ENCODE peak calls at places on chromosomes 12 and 14, in seven cellular contexts. U is upper lobe of left lung, S is suprapubic skin, R is cardiac fibroblast, I is ovary, K is AG09309, Y is IMR-90. H is an unnamed sample.

GRCh38 chr14:63632932-63633514 is 8.6 kb downstream of the WDR89 start:
- DNase-seq in Y (peak; percentile 44), U (no peak), I (no peak), R (peak; percentile 57), K (no peak), S (no peak), H (peak; percentile 45)

GRCh38 chr12:57750561-57751431 is 1.3 kb downstream of the CDK4 start:
- DNase-seq in S (no peak), U (no peak), Y (peak; percentile 12), R (no peak), K (no peak), I (no peak), H (no peak)

GRCh38 chr12:54634795-54635194 is at the start of gene LACRT:
- DNase-seq in R (no peak), Y (no peak), K (no peak), S (peak; percentile 8), U (no peak), I (no peak), H (no peak)

GRCh38 chr12:110965574-110965973 is 45.2 kb upstream of the MYL2 start:
- DNase-seq in K (no peak), I (no peak), Y (no peak), U (no peak), R (no peak), S (no peak), H (no peak)

GRCh38 chr14:90274019-90274418 is 17.7 kb downstream of the PSMC1 start:
- DNase-seq in K (no peak), Y (no peak), S (no peak), U (no peak), I (no peak), R (no peak), H (no peak)

GRCh38 chr12:70249903-70250302 is 6.7 kb downstream of the CNOT2 start:
- DNase-seq in Y (peak; percentile 55), K (no peak), I (no peak), U (no peak), S (no peak), R (no peak), H (no peak)

GRCh38 chr14:22600027-22600426 is 1.9 kb downstream of the ABHD4 start:
- DNase-seq in I (no peak), U (no peak), S (no peak), Y (no peak), R (no peak), K (no peak), H (no peak)

GRCh38 chr14:101444116-101444515 is 117.2 kb upstream of the DIO3 start:
- DNase-seq in S (no peak), K (peak; percentile 52), R (no peak), Y (peak; percentile 65), U (no peak), I (no peak), H (peak; percentile 11)

GRCh38 chr14:68936980-68937379 is 42.1 kb downstream of the ACTN1 start:
- DNase-seq in K (no peak), Y (no peak), R (no peak), U (no peak), I (no peak), S (no peak), H (no peak)

GRCh38 chr14:55814873-55815272 is 234.9 kb downstream of the KTN1 start:
- DNase-seq in Y (peak; percentile 42), K (no peak), U (no peak), I (no peak), R (peak; percentile 46), S (no peak), H (peak; percentile 33)

GRCh38 chr12:2877959-2878732 is 1.1 kb downstream of the RHNO1 start:
- DNase-seq in U (no peak), S (no peak), I (no peak), K (no peak), R (peak; percentile 35), Y (peak; percentile 53), H (peak; percentile 86)

GRCh38 chr12:66859751-66860440 is 181.0 kb upstream of the GRIP1 start:
- DNase-seq in S (no peak), U (no peak), R (no peak), Y (no peak), K (no peak), I (no peak), H (no peak)

GRCh38 chr12:93323625-93324165 is 54.0 kb upstream of the NUDT4 start:
- DNase-seq in K (no peak), I (no peak), S (no peak), U (no peak), R (peak; percentile 23), Y (peak; percentile 44), H (no peak)

GRCh38 chr14:27411021-27411420 is 813.2 kb upstream of the NOVA1 start:
- DNase-seq in Y (no peak), I (no peak), U (no peak), R (no peak), K (no peak), S (no peak), H (no peak)

GRCh38 chr12:87953257-87953860 is 75.8 kb downstream of the C12orf50 start:
- DNase-seq in S (no peak), I (no peak), U (no peak), R (peak; percentile 66), K (peak; percentile 13), Y (peak; percentile 71), H (peak; percentile 37)

GRCh38 chr12:77402726-77403125 is 337.4 kb upstream of the E2F7 start:
- DNase-seq in I (no peak), R (no peak), U (no peak), K (peak; percentile 33), S (no peak), Y (peak; percentile 3), H (no peak)

GRCh38 chr12:52428121-52428520 is 6.0 kb downstream of the KRT75 start:
- DNase-seq in I (no peak), S (no peak), K (no peak), Y (no peak), U (no peak), R (no peak), H (no peak)

GRCh38 chr12:3085341-3086125 is 8.4 kb downstream of the TSPAN9 start:
- DNase-seq in S (no peak), R (no peak), I (no peak), U (no peak), Y (no peak), K (no peak), H (no peak)

GRCh38 chr12:22978962-22979361 is 354.0 kb downstream of the ETNK1 start:
- DNase-seq in S (no peak), I (no peak), R (peak; percentile 96), U (no peak), K (peak; percentile 94), Y (peak; percentile 95), H (peak; percentile 88)

GRCh38 chr12:12376636-12377448 is 20.0 kb downstream of the BORCS5 start:
- DNase-seq in I (no peak), S (no peak), R (peak; percentile 88), Y (peak; percentile 86), K (peak; percentile 55), U (peak; percentile 31), H (peak; percentile 86)

GRCh38 chr12:89020689-89021088 is 331.6 kb downstream of the DUSP6 start:
- DNase-seq in I (no peak), S (no peak), K (no peak), U (no peak), R (no peak), Y (no peak), H (no peak)

GRCh38 chr12:89020121-89020480 is 332.2 kb downstream of the DUSP6 start:
- DNase-seq in R (no peak), Y (no peak), U (no peak), S (no peak), I (no peak), K (no peak), H (no peak)

GRCh38 chr12:89019439-89020120 is 332.7 kb downstream of the DUSP6 start:
- DNase-seq in K (peak; percentile 53), I (peak; percentile 61), U (peak; percentile 83), S (no peak), Y (peak; percentile 88), R (peak; percentile 91), H (peak; percentile 85)

GRCh38 chr12:89029961-89030360 is 322.3 kb downstream of the DUSP6 start:
- DNase-seq in I (no peak), R (peak; percentile 19), Y (peak; percentile 24), U (no peak), K (no peak), S (no peak), H (no peak)

DNA sequence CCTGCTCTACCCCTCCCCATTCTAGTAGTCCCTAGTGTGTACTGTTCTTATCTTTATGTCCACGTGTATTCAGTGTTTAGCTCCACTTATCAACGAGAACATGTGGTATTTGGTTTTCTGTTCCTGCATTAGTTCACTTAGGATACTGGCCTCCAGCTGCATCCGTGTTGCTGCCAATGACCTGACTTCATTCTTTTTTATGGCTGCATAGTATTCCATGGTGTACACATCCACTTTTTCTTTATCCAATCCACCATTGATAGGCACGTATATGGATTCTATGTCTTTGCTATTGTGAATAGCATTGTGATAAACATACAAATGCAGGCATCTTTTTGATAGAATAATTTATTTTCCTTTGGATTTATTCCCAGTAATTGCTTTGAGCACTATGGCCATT is 327.7 kb downstream of the DUSP6 start:
- DNase-seq in Y (no peak), K (no peak), S (no peak), R (no peak), U (no peak), I (no peak), H (no peak)
- H3K4me3 ChIP-seq in Y (no peak overlapping the region), K (no peak overlapping the region), S (no peak overlapping the region), R (no peak overlapping the region), U (no peak overlapping the region), I (no peak overlapping the region), H (no peak overlapping the region)

DNA sequence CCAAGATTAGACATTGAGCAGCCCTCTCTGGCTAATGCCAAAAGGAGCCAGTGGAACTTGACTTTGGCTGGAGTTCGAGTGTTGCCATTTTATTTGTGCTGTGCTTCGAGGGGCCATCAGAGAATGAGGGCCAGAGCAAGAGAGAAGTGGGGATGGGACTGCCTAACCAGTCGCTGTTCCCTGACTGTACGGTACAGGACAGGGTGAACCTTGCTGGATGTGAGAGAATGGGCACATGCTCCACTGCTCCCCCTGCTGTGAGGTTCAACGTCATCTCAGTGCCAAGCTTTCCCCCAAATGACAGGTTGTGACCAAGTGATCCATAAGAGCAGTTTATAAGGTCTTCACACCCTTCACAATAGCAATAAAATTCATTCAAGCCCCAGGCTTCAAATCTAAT is 55.1 kb upstream of the BCL11B start:
- DNase-seq in Y (no peak), I (no peak), S (peak; percentile 26), U (no peak), K (no peak), R (no peak), H (no peak)
- TF ChIP-seq CTCF in Y (peak; percentile 6), I (no peak), S (no peak), U (no peak), K (no peak), R (no peak), H (no peak)

GRCh38 chr14:102819790-102820330 is 42.6 kb downstream of the TRAF3 start:
- DNase-seq in S (no peak), Y (peak; percentile 31), I (no peak), R (no peak), K (no peak), U (no peak), H (no peak)
- H3K4me3 ChIP-seq in S (no peak overlapping the region), Y (no peak overlapping the region), I (no peak overlapping the region), R (no peak overlapping the region), K (no peak overlapping the region), U (no peak overlapping the region), H (no peak overlapping the region)

DNA sequence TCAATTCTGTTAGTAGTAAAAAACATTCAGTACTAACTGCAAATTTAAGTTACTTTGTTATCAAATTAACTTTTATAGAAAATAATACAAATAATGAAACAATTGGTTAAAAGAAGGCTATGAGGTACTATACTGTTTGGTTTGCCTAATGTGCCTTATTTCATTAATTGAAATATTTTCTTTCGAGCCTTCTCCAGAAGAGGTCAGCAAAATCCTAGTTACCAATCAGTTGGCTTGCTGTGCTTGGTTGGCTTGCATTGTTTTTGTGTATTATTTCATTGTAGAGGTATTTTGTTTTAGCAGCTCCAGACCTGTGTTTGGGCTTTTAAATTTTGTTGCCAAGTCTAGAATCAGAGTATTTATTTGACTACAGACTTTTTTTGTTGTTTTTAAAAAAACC is 68.5 kb downstream of the AEBP2 start:
- DNase-seq in Y (peak; percentile 19), S (no peak), K (no peak), R (peak; percentile 61), U (no peak), I (no peak), H (peak; percentile 49)
- TF ChIP-seq CTCF in Y (peak; percentile 37), S (no peak), K (peak; percentile 42), R (peak; percentile 30), U (no peak), I (peak; percentile 11), H (peak; percentile 25)